ENCODE peak calls at places on chromosomes 6 and 20, in five cellular contexts. One of them, this sample, is unnamed.

GRCh38 chr20:45892049-45892816 is 1.1 kb downstream of the CTSA start:
- DNase-seq in aorta: peak
- DNase-seq in ureter: no peak
- DNase-seq in H54: peak
- DNase-seq in NCI-H2171: no peak
- DNase-seq in this sample: no peak

GRCh38 chr6:81451787-81452186 is 300.7 kb downstream of the TENT5A start:
- DNase-seq in aorta: no peak
- DNase-seq in ureter: no peak
- DNase-seq in H54: peak
- DNase-seq in NCI-H2171: no peak
- DNase-seq in this sample: peak

GRCh38 chr20:15031546-15032351 is 694.3 kb upstream of the FLRT3 start:
- DNase-seq in aorta: no peak
- DNase-seq in ureter: no peak
- DNase-seq in H54: no peak
- DNase-seq in NCI-H2171: no peak
- DNase-seq in this sample: no peak

GRCh38 chr6:33740204-33740608 is 6.5 kb downstream of the IP6K3 start:
- DNase-seq in aorta: no peak
- DNase-seq in ureter: no peak
- DNase-seq in H54: no peak
- DNase-seq in NCI-H2171: no peak
- DNase-seq in this sample: no peak

GRCh38 chr6:52549428-52549827 is 27.4 kb downstream of the TRAM2 start:
- DNase-seq in aorta: no peak
- DNase-seq in ureter: no peak
- DNase-seq in H54: no peak
- DNase-seq in NCI-H2171: no peak
- DNase-seq in this sample: no peak

GRCh38 chr6:13712485-13712990 is 903 bp upstream of the RANBP9 start:
- DNase-seq in aorta: no peak
- DNase-seq in ureter: no peak
- DNase-seq in H54: no peak
- DNase-seq in NCI-H2171: no peak
- DNase-seq in this sample: no peak

GRCh38 chr6:167472876-167473275 is 148.0 kb downstream of the TTLL2 start:
- DNase-seq in aorta: no peak
- DNase-seq in ureter: no peak
- DNase-seq in H54: no peak
- DNase-seq in NCI-H2171: no peak
- DNase-seq in this sample: no peak

GRCh38 chr20:42567409-42567808 is 622.3 kb downstream of the PTPRT start:
- DNase-seq in aorta: no peak
- DNase-seq in ureter: no peak
- DNase-seq in H54: no peak
- DNase-seq in NCI-H2171: no peak
- DNase-seq in this sample: no peak

GRCh38 chr6:53734473-53735299 is 60.1 kb upstream of the LRRC1 start:
- DNase-seq in aorta: no peak
- DNase-seq in ureter: no peak
- DNase-seq in H54: peak
- DNase-seq in NCI-H2171: no peak
- DNase-seq in this sample: peak

GRCh38 chr6:111789593-111789992 is 83.7 kb downstream of the FYN start:
- DNase-seq in aorta: no peak
- DNase-seq in ureter: no peak
- DNase-seq in H54: no peak
- DNase-seq in NCI-H2171: no peak
- DNase-seq in this sample: no peak

GRCh38 chr20:51563141-51563596 is 20.6 kb upstream of the NFATC2 start:
- DNase-seq in aorta: no peak
- DNase-seq in ureter: no peak
- DNase-seq in H54: no peak
- DNase-seq in NCI-H2171: no peak
- DNase-seq in this sample: no peak

GRCh38 chr6:41051873-41052272 is 1.1 kb upstream of the APOBEC2 start:
- DNase-seq in aorta: no peak
- DNase-seq in ureter: no peak
- DNase-seq in H54: no peak
- DNase-seq in NCI-H2171: no peak
- DNase-seq in this sample: no peak

GRCh38 chr6:127022297-127022696 is 96.2 kb upstream of the RSPO3 start:
- DNase-seq in aorta: no peak
- DNase-seq in ureter: no peak
- DNase-seq in H54: no peak
- DNase-seq in NCI-H2171: no peak
- DNase-seq in this sample: peak

GRCh38 chr20:50774515-50774914 is 20.3 kb upstream of the BCAS4 start:
- DNase-seq in aorta: peak
- DNase-seq in ureter: no peak
- DNase-seq in H54: no peak
- DNase-seq in NCI-H2171: no peak
- DNase-seq in this sample: no peak

GRCh38 chr20:24696396-24696795 is 227.0 kb downstream of the SYNDIG1 start:
- DNase-seq in aorta: peak
- DNase-seq in ureter: peak
- DNase-seq in H54: no peak
- DNase-seq in NCI-H2171: no peak
- DNase-seq in this sample: no peak

GRCh38 chr6:143401636-143402370 is 48.7 kb downstream of the ADAT2 start:
- DNase-seq in aorta: no peak
- DNase-seq in ureter: no peak
- DNase-seq in H54: no peak
- DNase-seq in NCI-H2171: no peak
- DNase-seq in this sample: no peak

GRCh38 chr6:149727793-149728498 is 10.0 kb upstream of the LATS1 start:
- DNase-seq in aorta: no peak
- DNase-seq in ureter: no peak
- DNase-seq in H54: no peak
- DNase-seq in NCI-H2171: no peak
- DNase-seq in this sample: no peak

GRCh38 chr6:81487489-81487888 is 265.0 kb downstream of the TENT5A start:
- DNase-seq in aorta: peak
- DNase-seq in ureter: peak
- DNase-seq in H54: no peak
- DNase-seq in NCI-H2171: no peak
- DNase-seq in this sample: no peak

GRCh38 chr20:58287638-58288037 is 21.9 kb upstream of the RAB22A start:
- DNase-seq in aorta: no peak
- DNase-seq in ureter: no peak
- DNase-seq in H54: no peak
- DNase-seq in NCI-H2171: no peak
- DNase-seq in this sample: no peak

GRCh38 chr6:74626288-74626687 is 579.6 kb downstream of the COL12A1 start:
- DNase-seq in aorta: no peak
- DNase-seq in ureter: no peak
- DNase-seq in H54: no peak
- DNase-seq in NCI-H2171: no peak
- DNase-seq in this sample: no peak

GRCh38 chr6:219019-219570 is 73.2 kb upstream of the DUSP22 start:
- DNase-seq in aorta: no peak
- DNase-seq in ureter: no peak
- DNase-seq in H54: no peak
- DNase-seq in NCI-H2171: no peak
- DNase-seq in this sample: no peak

GRCh38 chr6:137893726-137894125 is 26.7 kb downstream of the TNFAIP3 start:
- DNase-seq in aorta: no peak
- DNase-seq in ureter: no peak
- DNase-seq in H54: no peak
- DNase-seq in NCI-H2171: no peak
- DNase-seq in this sample: no peak

GRCh38 chr20:58537831-58538230 is 22.6 kb upstream of the APCDD1L start:
- DNase-seq in aorta: no peak
- DNase-seq in ureter: no peak
- DNase-seq in H54: no peak
- DNase-seq in NCI-H2171: no peak
- DNase-seq in this sample: no peak

GRCh38 chr20:1456300-1456699 is 10.3 kb downstream of the NSFL1C start:
- DNase-seq in aorta: no peak
- DNase-seq in ureter: no peak
- DNase-seq in H54: no peak
- DNase-seq in NCI-H2171: no peak
- DNase-seq in this sample: no peak

GRCh38 chr20:35176132-35176531 is 4.3 kb downstream of the PROCR start:
- DNase-seq in aorta: no peak
- DNase-seq in ureter: no peak
- DNase-seq in H54: no peak
- DNase-seq in NCI-H2171: no peak
- DNase-seq in this sample: no peak

GRCh38 chr20:60630609-60631008 is 621.5 kb upstream of the CDH4 start:
- DNase-seq in aorta: no peak
- DNase-seq in ureter: no peak
- DNase-seq in H54: no peak
- DNase-seq in NCI-H2171: peak
- DNase-seq in this sample: no peak

GRCh38 chr6:44161997-44162338 is 3.3 kb downstream of the CAPN11 start:
- DNase-seq in aorta: no peak
- DNase-seq in ureter: no peak
- DNase-seq in H54: peak
- DNase-seq in NCI-H2171: peak
- DNase-seq in this sample: no peak

GRCh38 chr20:33373735-33374605 is 27.3 kb downstream of the CDK5RAP1 start:
- DNase-seq in aorta: no peak
- DNase-seq in ureter: peak
- DNase-seq in H54: peak
- DNase-seq in NCI-H2171: no peak
- DNase-seq in this sample: peak

GRCh38 chr6:34389034-34389433 is 3.4 kb downstream of the NUDT3 start:
- DNase-seq in aorta: no peak
- DNase-seq in ureter: no peak
- DNase-seq in H54: no peak
- DNase-seq in NCI-H2171: no peak
- DNase-seq in this sample: no peak

GRCh38 chr6:9397981-9398559 is 962.7 kb upstream of the SLC35B3 start:
- DNase-seq in aorta: no peak
- DNase-seq in ureter: no peak
- DNase-seq in H54: no peak
- DNase-seq in NCI-H2171: no peak
- DNase-seq in this sample: peak

GRCh38 chr20:24531202-24531601 is 61.8 kb downstream of the SYNDIG1 start:
- DNase-seq in aorta: no peak
- DNase-seq in ureter: no peak
- DNase-seq in H54: no peak
- DNase-seq in NCI-H2171: no peak
- DNase-seq in this sample: no peak

GRCh38 chr6:17633465-17634188 is 33.5 kb downstream of the FAM8A1 start:
- DNase-seq in aorta: no peak
- DNase-seq in ureter: no peak
- DNase-seq in H54: no peak
- DNase-seq in NCI-H2171: no peak
- DNase-seq in this sample: no peak

GRCh38 chr6:111444794-111445193 is 38.2 kb downstream of the REV3L start:
- DNase-seq in aorta: no peak
- DNase-seq in ureter: no peak
- DNase-seq in H54: no peak
- DNase-seq in NCI-H2171: no peak
- DNase-seq in this sample: no peak

GRCh38 chr6:158818008-158818579 is 1.1 kb downstream of the EZR start:
- DNase-seq in aorta: peak
- DNase-seq in ureter: peak
- DNase-seq in H54: peak
- DNase-seq in NCI-H2171: peak
- DNase-seq in this sample: peak